ENCODE peak calls at places on chromosomes 6 and 20, in five cellular contexts. C is activated CD4-positive, alpha-beta T cell treated with anti-CD3 and anti-CD28 coated beads, Interleukin-2, amount 50 U/mL, for 1 hour; Z is neuronal stem cell; J is NCI-H748 treated with DMSO at 0.1 percent for 48 hours; A is stimulated activated CD4-positive, alpha-beta T cell treated with anti-CD3 and anti-CD28 coated beads, Interleukin-15, amount 100 ng/mL, for 1 hour. V is an unnamed sample.
A peak's percentile ranks its signal among the peaks of the same experiment; 100 is the strongest.

GRCh38 chr6:52423971-52424381 is 3.8 kb downstream of the EFHC1 start:
- DNase-seq in C (no peak), Z (no peak), J (no peak), A (no peak), V (no peak)

GRCh38 chr6:152642578-152643375 is 5.6 kb upstream of the SYNE1 start:
- DNase-seq in C (peak; percentile 2), Z (peak; percentile 27), J (peak; percentile 5), A (no peak), V (peak; percentile 54)

GRCh38 chr6:45531999-45532605 is 154.4 kb upstream of the SUPT3H start:
- DNase-seq in C (no peak), Z (no peak), J (no peak), A (no peak), V (no peak)

GRCh38 chr6:135901776-135902524 is 50.4 kb downstream of the PDE7B start:
- DNase-seq in C (no peak), Z (no peak), J (no peak), A (no peak), V (no peak)

GRCh38 chr6:64516393-64516792 is 880.8 kb downstream of the PHF3 start:
- DNase-seq in C (no peak), Z (no peak), J (no peak), A (no peak), V (no peak)

GRCh38 chr6:100796049-100796823 is 84.9 kb downstream of the ASCC3 start:
- DNase-seq in C (no peak), Z (no peak), J (no peak), A (no peak), V (no peak)

GRCh38 chr20:18005990-18006364 is 37.2 kb downstream of the MGME1 start:
- DNase-seq in C (no peak), Z (no peak), J (no peak), A (no peak), V (no peak)

GRCh38 chr20:40197744-40198143 is 491.3 kb downstream of the MAFB start:
- DNase-seq in C (no peak), Z (no peak), J (no peak), A (no peak), V (no peak)

GRCh38 chr6:98486052-98486451 is 348.3 kb upstream of the POU3F2 start:
- DNase-seq in C (no peak), Z (no peak), J (no peak), A (no peak), V (no peak)

GRCh38 chr6:148591656-148592055 is 155.2 kb upstream of the UST start:
- DNase-seq in C (no peak), Z (no peak), J (no peak), A (no peak), V (no peak)

GRCh38 chr20:58552366-58552934 is 37.3 kb upstream of the APCDD1L start:
- DNase-seq in C (no peak), Z (no peak), J (no peak), A (no peak), V (no peak)

GRCh38 chr6:143678980-143679379 is 1.2 kb downstream of the PHACTR2 start:
- DNase-seq in C (no peak), Z (no peak), J (no peak), A (no peak), V (no peak)

GRCh38 chr6:52620055-52620905 is 43.4 kb upstream of the TRAM2 start:
- DNase-seq in C (no peak), Z (no peak), J (no peak), A (no peak), V (no peak)

GRCh38 chr20:14925286-14925685 is 587.9 kb upstream of the FLRT3 start:
- DNase-seq in C (no peak), Z (no peak), J (no peak), A (no peak), V (no peak)

GRCh38 chr6:33816911-33817310 is 13.1 kb upstream of the MLN start:
- DNase-seq in C (no peak), Z (no peak), J (no peak), A (no peak), V (no peak)

GRCh38 chr20:17895641-17896246 is 72.8 kb downstream of the SNX5 start:
- DNase-seq in C (no peak), Z (no peak), J (no peak), A (no peak), V (no peak)

GRCh38 chr20:16712541-16712947 is 17.3 kb upstream of the SNRPB2 start:
- DNase-seq in C (no peak), Z (no peak), J (no peak), A (no peak), V (no peak)

GRCh38 chr6:9361749-9362148 is 926.4 kb upstream of the SLC35B3 start:
- DNase-seq in C (no peak), Z (no peak), J (no peak), A (no peak), V (no peak)

GRCh38 chr6:48757661-48758060 is 646.7 kb upstream of the PTCHD4 start:
- DNase-seq in C (no peak), Z (no peak), J (no peak), A (no peak), V (no peak)

GRCh38 chr6:31706599-31706998 is at the start of gene LY6G6F:
- DNase-seq in C (no peak), Z (no peak), J (no peak), A (no peak), V (no peak)

GRCh38 chr6:56595490-56596122 is 47.1 kb downstream of the DST start:
- DNase-seq in C (peak; percentile 9), Z (peak; percentile 31), J (peak; percentile 71), A (no peak), V (no peak)

GRCh38 chr20:50930139-50931047 is 844 bp downstream of the ADNP start:
- DNase-seq in C (peak; percentile 15), Z (peak; percentile 24), J (no peak), A (no peak), V (no peak)

GRCh38 chr6:133432021-133432989 is 191.1 kb downstream of the EYA4 start:
- DNase-seq in C (no peak), Z (no peak), J (peak; percentile 82), A (no peak), V (peak; percentile 33)

GRCh38 chr6:144351741-144352140 is 66.6 kb downstream of the UTRN start:
- DNase-seq in C (no peak), Z (no peak), J (no peak), A (no peak), V (no peak)

GRCh38 chr20:1267161-1267560 is 1.1 kb downstream of the SNPH start:
- DNase-seq in C (no peak), Z (no peak), J (no peak), A (no peak), V (no peak)

V was measured in iPS DF 19.7.